ENCODE peak calls at places on chromosomes 7 and 10, in five cellular contexts. F is stimulated activated CD4-positive, alpha-beta T cell treated with anti-CD3 and anti-CD28 coated beads, Interleukin-2, amount 100 ng/mL, for 24 hours; M is T-helper 2 cell; C is GM10248; P is HepG2. B is an unnamed sample.

GRCh38 chr7:158327571-158328180 is 259.9 kb downstream of the PTPRN2 start:
- DNase-seq in F (no peak), M (no peak), C (no peak), P (no peak), B (no peak)

GRCh38 chr7:71824356-71824755 is 587.8 kb downstream of the CALN1 start:
- DNase-seq in F (no peak), M (no peak), C (no peak), P (no peak), B (no peak)

GRCh38 chr10:89129850-89130396 is 77.2 kb downstream of the CH25H start:
- DNase-seq in F (no peak), M (no peak), C (no peak), P (no peak), B (no peak)

GRCh38 chr7:4265056-4265455 is 417.0 kb upstream of the FOXK1 start:
- DNase-seq in F (no peak), M (no peak), C (no peak), P (no peak), B (no peak)

GRCh38 chr10:103512591-103513382 is 19.3 kb downstream of the NEURL1 start:
- DNase-seq in F (no peak), M (no peak), C (peak), P (peak), B (no peak)

GRCh38 chr7:299169-299568 is 9.2 kb downstream of the FOXL3 start:
- DNase-seq in F (no peak), M (no peak), C (no peak), P (no peak), B (no peak)

GRCh38 chr7:22576941-22577927 is 77.2 kb upstream of the STEAP1B start:
- DNase-seq in F (no peak), M (no peak), C (no peak), P (no peak), B (no peak)

GRCh38 chr10:114060456-114060855 is 16.8 kb downstream of the ADRB1 start:
- DNase-seq in F (no peak), M (no peak), C (no peak), P (no peak), B (no peak)

GRCh38 chr7:50206521-50207250 is 97.8 kb upstream of the IKZF1 start:
- DNase-seq in F (peak), M (peak), C (no peak), P (peak), B (no peak)

GRCh38 chr7:131249003-131249402 is 78.7 kb upstream of the MKLN1 start:
- DNase-seq in F (no peak), M (no peak), C (no peak), P (no peak), B (no peak)

GRCh38 chr7:64946772-64947171 is 43.7 kb downstream of the ZNF273 start:
- DNase-seq in F (peak), M (no peak), C (peak), P (peak), B (peak)

GRCh38 chr7:123637203-123637602 is 18.5 kb upstream of the LMOD2 start:
- DNase-seq in F (no peak), M (no peak), C (no peak), P (no peak), B (no peak)

GRCh38 chr10:34454590-34455289 is 360.4 kb downstream of the PARD3 start:
- DNase-seq in F (no peak), M (no peak), C (no peak), P (no peak), B (no peak)

GRCh38 chr7:72751978-72752377 is 76.0 kb downstream of the TYW1B start:
- DNase-seq in F (no peak), M (no peak), C (no peak), P (no peak), B (no peak)

GRCh38 chr10:86599729-86600128 is 54.6 kb upstream of the OPN4 start:
- DNase-seq in F (peak), M (no peak), C (no peak), P (no peak), B (no peak)

GRCh38 chr7:910441-910861 is 34.1 kb downstream of the GET4 start:
- DNase-seq in F (no peak), M (no peak), C (no peak), P (no peak), B (no peak)

GRCh38 chr10:89426230-89426868 is 12.0 kb downstream of the IFIT5 start:
- DNase-seq in F (no peak), M (no peak), C (peak), P (peak), B (peak)

GRCh38 chr10:1420663-1421362 is 316.5 kb downstream of the ADARB2 start:
- DNase-seq in F (peak), M (peak), C (peak), P (peak), B (peak)

GRCh38 chr10:16732376-16732775 is 84.8 kb downstream of the RSU1 start:
- DNase-seq in F (no peak), M (no peak), C (no peak), P (no peak), B (no peak)

GRCh38 chr7:128035712-128036111 is 4.5 kb upstream of the LRRC4 start:
- DNase-seq in F (no peak), M (no peak), C (no peak), P (peak), B (no peak)

GRCh38 chr7:52088008-52088787 is 771.6 kb upstream of the COBL start:
- DNase-seq in F (no peak), M (no peak), C (no peak), P (no peak), B (no peak)

GRCh38 chr10:24920907-24921881 is 31.2 kb downstream of the PRTFDC1 start:
- DNase-seq in F (peak), M (no peak), C (peak), P (no peak), B (no peak)

GRCh38 chr10:34918060-34918840 is 103.2 kb upstream of the PARD3 start:
- DNase-seq in F (no peak), M (no peak), C (no peak), P (no peak), B (no peak)

GRCh38 chr10:122490786-122491680 is 29.7 kb downstream of the HTRA1 start:
- DNase-seq in F (peak), M (peak), C (no peak), P (no peak), B (no peak)

GRCh38 chr7:7122701-7123281 is 59.6 kb upstream of the C1GALT1 start:
- DNase-seq in F (no peak), M (no peak), C (no peak), P (no peak), B (no peak)

GRCh38 chr10:4656576-4657194 is 169.3 kb upstream of the AKR1E2 start:
- DNase-seq in F (peak), M (peak), C (peak), P (peak), B (peak)

GRCh38 chr10:11895598-11895997 is 72.4 kb downstream of the PROSER2 start:
- DNase-seq in F (no peak), M (no peak), C (no peak), P (no peak), B (no peak)

GRCh38 chr10:25017247-25017590 is 807 bp downstream of the THNSL1 start:
- DNase-seq in F (peak), M (no peak), C (peak), P (no peak), B (peak)

GRCh38 chr7:24703296-24703695 is 54.0 kb downstream of the GSDME start:
- DNase-seq in F (no peak), M (no peak), C (no peak), P (no peak), B (no peak)

GRCh38 chr7:43195256-43195655 is 82.8 kb downstream of the HECW1 start:
- DNase-seq in F (no peak), M (no peak), C (no peak), P (no peak), B (no peak)

GRCh38 chr7:157501576-157501975 is 164.8 kb downstream of the DNAJB6 start:
- DNase-seq in F (peak), M (no peak), C (no peak), P (no peak), B (no peak)

GRCh38 chr7:142470336-142470830 is 212.5 kb upstream of the PRSS58 start:
- DNase-seq in F (no peak), M (no peak), C (no peak), P (no peak), B (no peak)

GRCh38 chr7:17121671-17122070 is 176.8 kb upstream of the AHR start:
- DNase-seq in F (no peak), M (no peak), C (no peak), P (no peak), B (no peak)

GRCh38 chr7:121366852-121367431 is 29.2 kb downstream of the FAM3C start:
- DNase-seq in F (no peak), M (peak), C (peak), P (peak), B (peak)

GRCh38 chr10:101330236-101331225 is 23.4 kb upstream of the BTRC start:
- DNase-seq in F (no peak), M (no peak), C (no peak), P (no peak), B (peak)

GRCh38 chr7:129644634-129645230 is 33.2 kb downstream of the NRF1 start:
- DNase-seq in F (no peak), M (no peak), C (no peak), P (peak), B (no peak)

GRCh38 chr10:28366943-28367342 is 64.1 kb upstream of the MPP7 start:
- DNase-seq in F (no peak), M (no peak), C (no peak), P (no peak), B (no peak)

GRCh38 chr7:37311282-37311868 is 137.3 kb downstream of the ELMO1 start:
- DNase-seq in F (peak), M (no peak), C (no peak), P (no peak), B (peak)

GRCh38 chr7:90736968-90737939 is 141.1 kb downstream of the CDK14 start:
- DNase-seq in F (no peak), M (no peak), C (peak), P (no peak), B (peak)